ENCODE peak calls at places on chromosomes 2 and 18, in nine cellular contexts. W, M, Q, N, C, O, L, F and S are unnamed samples.
A peak's percentile ranks its signal among the peaks of the same experiment; 100 is the strongest.

GRCh38 chr18:76376668-76377358 is 118.2 kb downstream of the ZNF516 start:
- DNase-seq in L (no peak), N (no peak), F (no peak), W (no peak), M (no peak), O (peak; percentile 69), C (no peak), Q (no peak), S (no peak)

GRCh38 chr2:70321377-70321776 is 19.5 kb upstream of the FAM136A start:
- DNase-seq in F (no peak), N (no peak), L (no peak), O (no peak), W (no peak), M (no peak), C (no peak), Q (no peak), S (no peak)

GRCh38 chr2:51813245-51813644 is 781.3 kb upstream of the NRXN1 start:
- DNase-seq in L (peak; percentile 7), W (no peak), M (no peak), F (no peak), Q (peak; percentile 11), N (no peak), O (no peak), C (no peak), S (no peak)

GRCh38 chr2:163604941-163605555 is 130.8 kb downstream of the FIGN start:
- DNase-seq in Q (peak; percentile 18), C (no peak), N (peak; percentile 38), L (no peak), W (no peak), O (no peak), M (no peak), F (no peak), S (peak; percentile 11)

GRCh38 chr2:26000561-26001211 is 18.4 kb upstream of the KIF3C start:
- DNase-seq in F (no peak), Q (no peak), C (peak; percentile 37), O (no peak), M (no peak), N (peak; percentile 35), L (no peak), W (no peak), S (peak; percentile 42)

GRCh38 chr2:232235716-232236115 is 142.8 kb upstream of the ALPP start:
- DNase-seq in Q (no peak), M (no peak), W (no peak), C (no peak), F (no peak), N (no peak), L (no peak), O (no peak), S (no peak)

GRCh38 chr2:203551653-203552250 is 16.7 kb upstream of the RAPH1 start:
- DNase-seq in W (no peak), N (peak; percentile 28), O (no peak), C (peak; percentile 35), Q (no peak), L (no peak), F (no peak), M (no peak), S (no peak)

GRCh38 chr2:55840460-55840859 is 83.1 kb downstream of the EFEMP1 start:
- DNase-seq in O (no peak), N (no peak), M (no peak), L (no peak), C (no peak), F (no peak), Q (no peak), W (no peak), S (no peak)

GRCh38 chr2:98460573-98461560 is 16.2 kb downstream of the INPP4A start:
- DNase-seq in M (no peak), Q (no peak), O (peak; percentile 89), F (no peak), W (no peak), L (no peak), C (no peak), N (no peak), S (no peak)

GRCh38 chr2:189208254-189208653 is 28.7 kb upstream of the COL5A2 start:
- DNase-seq in W (no peak), Q (no peak), O (no peak), L (no peak), N (no peak), F (no peak), M (no peak), C (no peak), S (no peak)

GRCh38 chr2:105235388-105236059 is 6.0 kb upstream of the GPR45 start:
- DNase-seq in W (peak; percentile 45), L (peak; percentile 41), M (no peak), C (peak; percentile 72), Q (peak; percentile 86), N (peak; percentile 63), F (peak; percentile 82), O (peak; percentile 84), S (peak; percentile 67)

GRCh38 chr2:43270930-43271615 is 44.7 kb upstream of the ZFP36L2 start:
- DNase-seq in N (no peak), W (no peak), O (no peak), L (no peak), F (no peak), C (no peak), Q (no peak), M (no peak), S (no peak)

GRCh38 chr2:38690499-38691420 is 24.8 kb downstream of the GALM start:
- DNase-seq in Q (peak; percentile 88), N (peak; percentile 86), M (no peak), W (no peak), L (peak; percentile 76), O (no peak), F (peak; percentile 72), C (no peak), S (peak; percentile 92)

GRCh38 chr2:132560562-132560961 is 109.4 kb downstream of the LYPD1 start:
- DNase-seq in M (no peak), N (no peak), O (no peak), W (no peak), F (no peak), C (no peak), Q (no peak), L (no peak), S (no peak)